ENCODE peak calls at places on chromosomes 11 and 22, in five cellular contexts. One of them, this sample, is unnamed.

GRCh38 chr11:82523141-82523540 is 210.5 kb downstream of the FAM181B start:
- DNase-seq in activated T-cell treated with anti-CD3 and anti-CD28 coated beads for 1 hour: no peak
- DNase-seq in kidney: no peak
- DNase-seq in GM23248: no peak
- DNase-seq in AG08395: no peak
- DNase-seq in this sample: peak

GRCh38 chr11:33237039-33237597 is 20.1 kb upstream of the HIPK3 start:
- DNase-seq in AG08395: no peak
- DNase-seq in activated T-cell treated with anti-CD3 and anti-CD28 coated beads for 1 hour: no peak
- DNase-seq in GM23248: no peak
- DNase-seq in kidney: no peak
- DNase-seq in this sample: no peak

GRCh38 chr11:82927264-82927880 is 25.8 kb downstream of the DDIAS start:
- DNase-seq in AG08395: peak
- DNase-seq in activated T-cell treated with anti-CD3 and anti-CD28 coated beads for 1 hour: no peak
- DNase-seq in GM23248: peak
- DNase-seq in kidney: no peak
- DNase-seq in this sample: no peak

GRCh38 chr22:48748860-48749554 is 1078.7 kb downstream of the BRD1 start:
- DNase-seq in kidney: no peak
- DNase-seq in AG08395: no peak
- DNase-seq in GM23248: no peak
- DNase-seq in activated T-cell treated with anti-CD3 and anti-CD28 coated beads for 1 hour: no peak
- DNase-seq in this sample: no peak

GRCh38 chr11:68666854-68667253 is 17.5 kb upstream of the GAL start:
- DNase-seq in GM23248: no peak
- DNase-seq in activated T-cell treated with anti-CD3 and anti-CD28 coated beads for 1 hour: no peak
- DNase-seq in kidney: no peak
- DNase-seq in AG08395: no peak
- DNase-seq in this sample: no peak

GRCh38 chr11:30045144-30045543 is 28.3 kb upstream of the KCNA4 start:
- DNase-seq in GM23248: no peak
- DNase-seq in activated T-cell treated with anti-CD3 and anti-CD28 coated beads for 1 hour: no peak
- DNase-seq in AG08395: no peak
- DNase-seq in kidney: no peak
- DNase-seq in this sample: no peak

GRCh38 chr11:20544536-20545237 is 54.7 kb upstream of the SLC6A5 start:
- DNase-seq in AG08395: no peak
- DNase-seq in kidney: no peak
- DNase-seq in activated T-cell treated with anti-CD3 and anti-CD28 coated beads for 1 hour: no peak
- DNase-seq in GM23248: no peak
- DNase-seq in this sample: no peak

GRCh38 chr11:15327786-15328231 is 213.1 kb downstream of the INSC start:
- DNase-seq in activated T-cell treated with anti-CD3 and anti-CD28 coated beads for 1 hour: no peak
- DNase-seq in AG08395: no peak
- DNase-seq in kidney: peak
- DNase-seq in GM23248: peak
- DNase-seq in this sample: peak

GRCh38 chr11:61682093-61682732 is 2.0 kb downstream of the DAGLA start:
- DNase-seq in kidney: peak
- DNase-seq in AG08395: no peak
- DNase-seq in activated T-cell treated with anti-CD3 and anti-CD28 coated beads for 1 hour: no peak
- DNase-seq in GM23248: no peak
- DNase-seq in this sample: no peak

GRCh38 chr11:58768137-58768536 is 36.4 kb upstream of the GLYAT start:
- DNase-seq in AG08395: no peak
- DNase-seq in activated T-cell treated with anti-CD3 and anti-CD28 coated beads for 1 hour: no peak
- DNase-seq in kidney: no peak
- DNase-seq in GM23248: no peak
- DNase-seq in this sample: no peak

GRCh38 chr11:37788141-37788877 is 1190.3 kb upstream of the RAG2 start:
- DNase-seq in activated T-cell treated with anti-CD3 and anti-CD28 coated beads for 1 hour: no peak
- DNase-seq in AG08395: no peak
- DNase-seq in kidney: no peak
- DNase-seq in GM23248: no peak
- DNase-seq in this sample: no peak

GRCh38 chr22:37147186-37147990 is 2.3 kb downstream of the IL2RB start:
- DNase-seq in GM23248: no peak
- DNase-seq in kidney: peak
- DNase-seq in activated T-cell treated with anti-CD3 and anti-CD28 coated beads for 1 hour: no peak
- DNase-seq in AG08395: no peak
- DNase-seq in this sample: no peak

GRCh38 chr11:117419136-117419914 is 91.7 kb downstream of the CEP164 start:
- DNase-seq in AG08395: peak
- DNase-seq in activated T-cell treated with anti-CD3 and anti-CD28 coated beads for 1 hour: no peak
- DNase-seq in kidney: peak
- DNase-seq in GM23248: peak
- DNase-seq in this sample: no peak

GRCh38 chr22:48091656-48092223 is 1329.3 kb downstream of the TBC1D22A start:
- DNase-seq in kidney: no peak
- DNase-seq in activated T-cell treated with anti-CD3 and anti-CD28 coated beads for 1 hour: no peak
- DNase-seq in GM23248: no peak
- DNase-seq in AG08395: no peak
- DNase-seq in this sample: no peak

GRCh38 chr11:21472256-21472655 is 720.6 kb upstream of the ANO5 start:
- DNase-seq in activated T-cell treated with anti-CD3 and anti-CD28 coated beads for 1 hour: no peak
- DNase-seq in kidney: no peak
- DNase-seq in GM23248: no peak
- DNase-seq in AG08395: no peak
- DNase-seq in this sample: no peak

GRCh38 chr22:46012881-46013281 is 35.9 kb upstream of the WNT7B start:
- DNase-seq in AG08395: no peak
- DNase-seq in kidney: peak
- DNase-seq in GM23248: no peak
- DNase-seq in activated T-cell treated with anti-CD3 and anti-CD28 coated beads for 1 hour: no peak
- DNase-seq in this sample: peak

GRCh38 chr11:76732643-76733042 is 50.5 kb upstream of the TSKU start:
- DNase-seq in GM23248: no peak
- DNase-seq in activated T-cell treated with anti-CD3 and anti-CD28 coated beads for 1 hour: no peak
- DNase-seq in AG08395: no peak
- DNase-seq in kidney: no peak
- DNase-seq in this sample: no peak

GRCh38 chr11:58059011-58059358 is 28.2 kb downstream of the OR6Q1 start:
- DNase-seq in GM23248: peak
- DNase-seq in AG08395: peak
- DNase-seq in activated T-cell treated with anti-CD3 and anti-CD28 coated beads for 1 hour: no peak
- DNase-seq in kidney: no peak
- DNase-seq in this sample: no peak

GRCh38 chr11:72441647-72442267 is 7.4 kb upstream of the CLPB start:
- DNase-seq in activated T-cell treated with anti-CD3 and anti-CD28 coated beads for 1 hour: no peak
- DNase-seq in kidney: no peak
- DNase-seq in GM23248: peak
- DNase-seq in AG08395: peak
- DNase-seq in this sample: no peak

GRCh38 chr11:118845369-118845768 is 38.3 kb upstream of the CXCR5 start:
- DNase-seq in activated T-cell treated with anti-CD3 and anti-CD28 coated beads for 1 hour: no peak
- DNase-seq in AG08395: peak
- DNase-seq in kidney: no peak
- DNase-seq in GM23248: peak
- DNase-seq in this sample: no peak

GRCh38 chr11:133926466-133927246 is 30.1 kb downstream of the IGSF9B start:
- DNase-seq in GM23248: no peak
- DNase-seq in kidney: peak
- DNase-seq in AG08395: no peak
- DNase-seq in activated T-cell treated with anti-CD3 and anti-CD28 coated beads for 1 hour: no peak
- DNase-seq in this sample: no peak

GRCh38 chr11:126720539-126721235 is 279.9 kb downstream of the KIRREL3 start:
- DNase-seq in kidney: no peak
- DNase-seq in GM23248: peak
- DNase-seq in AG08395: no peak
- DNase-seq in activated T-cell treated with anti-CD3 and anti-CD28 coated beads for 1 hour: no peak
- DNase-seq in this sample: no peak

GRCh38 chr22:31925056-31925455 is 19.3 kb upstream of the YWHAH start:
- DNase-seq in AG08395: no peak
- DNase-seq in activated T-cell treated with anti-CD3 and anti-CD28 coated beads for 1 hour: no peak
- DNase-seq in GM23248: no peak
- DNase-seq in kidney: no peak
- DNase-seq in this sample: no peak

GRCh38 chr22:46561435-46561905 is 24.1 kb upstream of the CELSR1 start:
- DNase-seq in kidney: peak
- DNase-seq in GM23248: no peak
- DNase-seq in activated T-cell treated with anti-CD3 and anti-CD28 coated beads for 1 hour: no peak
- DNase-seq in AG08395: no peak
- DNase-seq in this sample: no peak

GRCh38 chr11:83990160-83990733 is 704.1 kb upstream of the CCDC90B start:
- DNase-seq in GM23248: peak
- DNase-seq in AG08395: no peak
- DNase-seq in kidney: peak
- DNase-seq in activated T-cell treated with anti-CD3 and anti-CD28 coated beads for 1 hour: no peak
- DNase-seq in this sample: peak

GRCh38 chr11:12822623-12823022 is 148.4 kb downstream of the TEAD1 start:
- DNase-seq in GM23248: no peak
- DNase-seq in activated T-cell treated with anti-CD3 and anti-CD28 coated beads for 1 hour: no peak
- DNase-seq in AG08395: no peak
- DNase-seq in kidney: no peak
- DNase-seq in this sample: no peak

GRCh38 chr11:65207918-65208784 is 26.4 kb downstream of the CAPN1 start:
- DNase-seq in AG08395: no peak
- DNase-seq in GM23248: no peak
- DNase-seq in activated T-cell treated with anti-CD3 and anti-CD28 coated beads for 1 hour: no peak
- DNase-seq in kidney: no peak
- DNase-seq in this sample: no peak

GRCh38 chr11:36672815-36673450 is 74.9 kb upstream of the RAG2 start:
- DNase-seq in activated T-cell treated with anti-CD3 and anti-CD28 coated beads for 1 hour: no peak
- DNase-seq in AG08395: peak
- DNase-seq in kidney: no peak
- DNase-seq in GM23248: peak
- DNase-seq in this sample: no peak

GRCh38 chr11:117000741-117001096 is 97.5 kb downstream of the SIK3 start:
- DNase-seq in activated T-cell treated with anti-CD3 and anti-CD28 coated beads for 1 hour: no peak
- DNase-seq in AG08395: no peak
- DNase-seq in GM23248: peak
- DNase-seq in kidney: no peak
- DNase-seq in this sample: no peak

GRCh38 chr11:110196241-110196754 is 100.1 kb downstream of the RDX start:
- DNase-seq in activated T-cell treated with anti-CD3 and anti-CD28 coated beads for 1 hour: no peak
- DNase-seq in kidney: no peak
- DNase-seq in GM23248: peak
- DNase-seq in AG08395: peak
- DNase-seq in this sample: no peak

GRCh38 chr11:13043912-13044628 is 35.0 kb downstream of the RASSF10 start:
- DNase-seq in GM23248: no peak
- DNase-seq in AG08395: no peak
- DNase-seq in activated T-cell treated with anti-CD3 and anti-CD28 coated beads for 1 hour: no peak
- DNase-seq in kidney: no peak
- DNase-seq in this sample: no peak

GRCh38 chr11:132686827-132687370 is 845.4 kb downstream of the OPCML start:
- DNase-seq in activated T-cell treated with anti-CD3 and anti-CD28 coated beads for 1 hour: no peak
- DNase-seq in GM23248: no peak
- DNase-seq in kidney: no peak
- DNase-seq in AG08395: no peak
- DNase-seq in this sample: no peak

GRCh38 chr11:119843760-119844330 is 114.8 kb upstream of the NECTIN1 start:
- DNase-seq in GM23248: peak
- DNase-seq in kidney: no peak
- DNase-seq in activated T-cell treated with anti-CD3 and anti-CD28 coated beads for 1 hour: no peak
- DNase-seq in AG08395: peak
- DNase-seq in this sample: no peak

GRCh38 chr11:132704796-132705375 is 827.4 kb downstream of the OPCML start:
- DNase-seq in kidney: no peak
- DNase-seq in GM23248: no peak
- DNase-seq in AG08395: no peak
- DNase-seq in activated T-cell treated with anti-CD3 and anti-CD28 coated beads for 1 hour: no peak
- DNase-seq in this sample: no peak

GRCh38 chr11:86148339-86148738 is 79.5 kb upstream of the PICALM start:
- DNase-seq in kidney: no peak
- DNase-seq in GM23248: no peak
- DNase-seq in activated T-cell treated with anti-CD3 and anti-CD28 coated beads for 1 hour: no peak
- DNase-seq in AG08395: no peak
- DNase-seq in this sample: no peak